ENCODE peak calls at places on chromosomes 13 and 19, in seven cellular contexts. V is BJ, S is suprapubic skin, D is lower leg skin, N is AG04450, J is endodermal cell, H is astrocyte of the spinal cord. Q is an unnamed sample.

GRCh38 chr19:18775586-18776287 is 15.4 kb downstream of the COMP start:
- DNase-seq in V (no peak), S (no peak), D (no peak), N (no peak), J (no peak), H (peak), Q (peak)

GRCh38 chr13:20461860-20462532 is 63.7 kb downstream of the CRYL1 start:
- DNase-seq in V (no peak), S (no peak), D (no peak), N (no peak), J (no peak), H (no peak), Q (peak)

GRCh38 chr19:19613456-19613855 is 5.0 kb downstream of the PBX4 start:
- DNase-seq in V (peak), S (no peak), D (no peak), N (no peak), J (no peak), H (no peak), Q (no peak)

GRCh38 chr13:21022694-21023325 is 38.6 kb downstream of the LATS2 start:
- DNase-seq in V (no peak), S (no peak), D (no peak), N (no peak), J (peak), H (no peak), Q (no peak)

GRCh38 chr19:53101518-53101917 is 1.7 kb downstream of the ZNF160 start:
- DNase-seq in V (no peak), S (no peak), D (no peak), N (no peak), J (no peak), H (no peak), Q (no peak)

GRCh38 chr19:50507376-50507775 is 3.6 kb downstream of the JOSD2 start:
- DNase-seq in V (no peak), S (no peak), D (no peak), N (no peak), J (no peak), H (no peak), Q (no peak)

GRCh38 chr13:40598599-40598998 is 67.8 kb downstream of the FOXO1 start:
- DNase-seq in V (no peak), S (no peak), D (no peak), N (no peak), J (no peak), H (no peak), Q (no peak)

GRCh38 chr13:29886446-29886845 is 36.0 kb upstream of the UBL3 start:
- DNase-seq in V (no peak), S (no peak), D (no peak), N (no peak), J (no peak), H (no peak), Q (no peak)

GRCh38 chr19:7179917-7180306 is 110.4 kb downstream of the ZNF557 start:
- DNase-seq in V (no peak), S (no peak), D (no peak), N (no peak), J (no peak), H (no peak), Q (no peak)

GRCh38 chr19:42528354-42529247 is at the start of gene CEACAM1:
- DNase-seq in V (no peak), S (no peak), D (peak), N (no peak), J (no peak), H (no peak), Q (peak)

GRCh38 chr19:35592226-35592625 is 6.3 kb downstream of the PMIS2 start:
- DNase-seq in V (no peak), S (no peak), D (no peak), N (peak), J (peak), H (no peak), Q (peak)

GRCh38 chr13:111519490-111520170 is 199.2 kb downstream of the TEX29 start:
- DNase-seq in V (no peak), S (no peak), D (no peak), N (no peak), J (no peak), H (no peak), Q (no peak)

GRCh38 chr13:73060251-73061160 is 1.7 kb downstream of the KLF5 start:
- DNase-seq in V (no peak), S (no peak), D (no peak), N (peak), J (no peak), H (peak), Q (peak)

GRCh38 chr19:11251650-11252314 is 10.5 kb downstream of the DOCK6 start:
- DNase-seq in V (no peak), S (no peak), D (no peak), N (no peak), J (no peak), H (no peak), Q (no peak)

GRCh38 chr19:15297416-15298224 is 34.7 kb downstream of the BRD4 start:
- DNase-seq in V (peak), S (no peak), D (no peak), N (peak), J (no peak), H (peak), Q (peak)

GRCh38 chr13:75136151-75136550 is 345.8 kb downstream of the TBC1D4 start:
- DNase-seq in V (no peak), S (no peak), D (no peak), N (no peak), J (no peak), H (no peak), Q (no peak)

GRCh38 chr19:51093066-51093465 is 10.4 kb upstream of the KLK14 start:
- DNase-seq in V (no peak), S (no peak), D (no peak), N (no peak), J (no peak), H (no peak), Q (no peak)

GRCh38 chr13:99417151-99417820 is 84.0 kb upstream of the TM9SF2 start:
- DNase-seq in V (no peak), S (peak), D (no peak), N (no peak), J (peak), H (no peak), Q (no peak)

GRCh38 chr19:49631610-49632192 is 8.2 kb downstream of the RRAS start:
- DNase-seq in V (no peak), S (no peak), D (no peak), N (no peak), J (no peak), H (no peak), Q (no peak)

GRCh38 chr13:112756967-112757758 is 67.3 kb downstream of the ATP11A start:
- DNase-seq in V (no peak), S (no peak), D (no peak), N (no peak), J (no peak), H (peak), Q (no peak)

GRCh38 chr13:41470187-41470586 is 12.8 kb downstream of the RGCC start:
- DNase-seq in V (no peak), S (no peak), D (no peak), N (no peak), J (no peak), H (no peak), Q (no peak)

GRCh38 chr13:33472446-33472845 is 186.9 kb upstream of the STARD13 start:
- DNase-seq in V (no peak), S (no peak), D (no peak), N (no peak), J (no peak), H (no peak), Q (no peak)

GRCh38 chr13:33262069-33262487 is 23.5 kb downstream of the STARD13 start:
- DNase-seq in V (no peak), S (no peak), D (no peak), N (no peak), J (peak), H (no peak), Q (no peak)

GRCh38 chr13:73556902-73557301 is 498.1 kb downstream of the KLF5 start:
- DNase-seq in V (no peak), S (no peak), D (no peak), N (no peak), J (no peak), H (peak), Q (no peak)

GRCh38 chr19:30522359-30522758 is 150.2 kb downstream of the ZNF536 start:
- DNase-seq in V (no peak), S (no peak), D (no peak), N (no peak), J (peak), H (no peak), Q (no peak)

GRCh38 chr13:26881154-26881553 is 120.6 kb upstream of the GPR12 start:
- DNase-seq in V (no peak), S (no peak), D (no peak), N (peak), J (no peak), H (peak), Q (peak)

GRCh38 chr19:43620061-43621001 is 902 bp upstream of the ZNF428 start:
- DNase-seq in V (no peak), S (no peak), D (no peak), N (no peak), J (no peak), H (no peak), Q (no peak)

GRCh38 chr19:13208964-13209796 is 59.0 kb downstream of the IER2 start:
- DNase-seq in V (no peak), S (no peak), D (no peak), N (no peak), J (peak), H (no peak), Q (no peak)

GRCh38 chr19:6297202-6297601 is 17.4 kb upstream of the MLLT1 start:
- DNase-seq in V (no peak), S (no peak), D (no peak), N (no peak), J (no peak), H (no peak), Q (no peak)

GRCh38 chr13:87259479-87260083 is 411.6 kb upstream of the SLITRK5 start:
- DNase-seq in V (no peak), S (no peak), D (no peak), N (no peak), J (peak), H (no peak), Q (no peak)

GRCh38 chr13:30872685-30873443 is 33.2 kb upstream of the MEDAG start:
- DNase-seq in V (peak), S (no peak), D (no peak), N (peak), J (peak), H (peak), Q (peak)

GRCh38 chr13:49098771-49099512 is 121.2 kb upstream of the MLNR start:
- DNase-seq in V (no peak), S (no peak), D (no peak), N (no peak), J (no peak), H (peak), Q (peak)
- TF ChIP-seq CTCF in V (peak), S (no peak), D (no peak), N (no peak), J (peak), H (peak), Q (peak)

DNA sequence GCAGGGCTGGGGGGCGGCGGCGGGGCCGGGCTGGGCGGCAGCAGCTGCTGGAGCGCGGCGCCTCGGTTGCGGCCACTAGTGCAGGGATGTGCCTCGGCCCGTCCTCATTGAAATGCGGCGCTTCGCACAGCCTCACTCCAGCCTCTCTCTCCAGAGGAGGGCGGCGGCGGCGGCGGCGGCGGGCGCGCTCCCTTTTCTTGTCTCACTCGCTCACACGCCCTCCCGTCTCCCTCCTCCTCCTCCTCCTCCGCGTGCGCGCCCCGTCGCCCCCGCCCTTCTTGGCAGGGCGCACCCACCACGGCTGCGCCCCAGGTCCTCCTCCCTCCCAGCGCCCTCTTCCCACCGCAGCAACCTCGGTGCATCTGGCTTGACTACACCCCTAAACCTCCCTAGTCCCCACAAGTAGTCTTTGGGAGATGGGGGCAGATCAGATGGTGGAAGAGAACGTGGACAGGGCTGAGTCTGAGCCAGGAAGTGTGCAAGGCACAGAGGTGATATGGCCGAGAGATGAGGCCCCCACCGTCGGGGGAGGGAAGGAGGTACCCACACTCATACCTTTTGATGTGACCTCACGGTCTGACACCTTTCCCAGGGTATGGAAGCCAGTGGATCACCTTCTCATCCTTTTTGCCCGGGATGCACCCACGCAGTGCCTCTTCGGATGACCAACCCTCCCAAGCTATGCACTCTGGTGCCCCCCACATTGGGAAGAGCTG is at the start of gene DCLK1:
- DNase-seq in V (no peak), S (peak), D (peak), N (no peak), J (peak), H (peak), Q (peak)
- H3K4me3 ChIP-seq in V (peak), S (peak), D (peak), N (peak), J (peak), H (peak), Q (peak)

DNA sequence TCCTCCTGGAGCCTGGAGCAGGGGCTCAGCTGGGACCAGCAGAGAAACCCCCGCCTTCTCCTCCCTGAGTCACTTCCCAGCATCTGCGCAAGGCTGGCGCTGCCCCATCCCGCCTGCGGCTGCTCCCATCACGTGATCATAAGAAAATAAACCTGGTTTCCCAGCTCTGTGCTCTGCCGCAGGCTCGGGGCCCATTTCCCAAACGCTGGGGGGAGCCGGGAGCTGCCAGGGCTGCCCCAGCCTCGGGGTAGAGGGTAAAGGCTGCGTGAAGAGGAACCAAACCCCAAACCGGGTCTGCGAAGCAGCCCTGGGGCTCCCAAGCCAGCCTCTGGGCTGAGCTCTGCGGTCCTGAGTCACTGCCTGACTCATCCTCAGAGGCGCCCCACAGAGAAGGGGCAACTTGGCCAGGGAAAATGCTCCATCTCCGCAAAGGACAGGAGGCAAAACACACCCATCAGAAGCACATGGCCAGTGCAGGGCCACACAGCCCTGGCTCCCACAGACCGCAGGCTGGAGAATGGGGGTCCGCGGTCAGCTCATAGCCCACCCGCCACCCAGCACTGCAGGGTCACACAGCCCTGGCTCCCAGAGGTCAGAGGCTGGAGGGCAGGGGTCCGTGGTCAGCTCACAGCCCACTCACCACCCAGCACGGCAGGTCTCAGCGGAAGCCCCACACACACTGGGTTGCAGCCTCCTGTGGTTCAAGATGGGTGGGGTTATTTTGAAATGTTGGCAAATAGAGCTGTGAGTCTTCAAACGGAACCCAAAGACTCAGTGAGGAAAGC is 67.1 kb downstream of the RASA3 start:
- DNase-seq in V (peak), S (peak), D (peak), N (peak), J (peak), H (peak), Q (peak)
- TF ChIP-seq CTCF in V (peak), S (no peak), D (no peak), N (peak), J (no peak), H (no peak), Q (no peak)

DNA sequence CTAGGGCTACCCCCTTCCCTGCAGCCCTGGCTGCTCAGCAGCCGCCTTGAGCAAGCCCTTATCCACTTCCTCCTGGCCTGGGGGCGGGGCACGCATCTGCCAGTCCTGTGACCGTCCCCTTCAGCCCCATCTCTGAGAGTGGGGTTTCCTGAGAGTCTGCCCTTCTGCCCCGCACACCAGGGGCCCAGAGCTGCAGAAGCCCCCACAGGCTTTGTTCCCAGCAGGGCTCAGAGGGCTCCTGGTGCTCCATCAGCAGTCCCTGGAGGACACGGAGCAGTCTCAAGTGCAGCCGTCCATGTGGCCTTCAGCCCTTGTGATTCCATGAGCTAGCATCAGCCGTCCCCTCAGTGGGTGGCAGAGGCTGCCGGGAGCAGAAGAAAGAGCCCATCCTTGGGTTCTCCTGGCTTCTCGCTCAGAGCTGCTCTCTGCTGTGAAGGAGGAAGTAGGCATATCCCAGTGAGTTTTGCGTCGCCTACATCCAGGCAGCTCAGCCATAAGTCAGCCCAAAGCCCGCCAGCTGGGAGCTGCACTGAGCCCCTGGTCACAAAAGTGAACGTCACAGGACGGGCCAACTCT is 16.3 kb downstream of the MYO9B start:
- DNase-seq in V (no peak), S (no peak), D (no peak), N (no peak), J (no peak), H (no peak), Q (no peak)
- H3K4me3 ChIP-seq in V (no peak), S (no peak), D (no peak), N (no peak), J (no peak), H (no peak), Q (no peak)

DNA sequence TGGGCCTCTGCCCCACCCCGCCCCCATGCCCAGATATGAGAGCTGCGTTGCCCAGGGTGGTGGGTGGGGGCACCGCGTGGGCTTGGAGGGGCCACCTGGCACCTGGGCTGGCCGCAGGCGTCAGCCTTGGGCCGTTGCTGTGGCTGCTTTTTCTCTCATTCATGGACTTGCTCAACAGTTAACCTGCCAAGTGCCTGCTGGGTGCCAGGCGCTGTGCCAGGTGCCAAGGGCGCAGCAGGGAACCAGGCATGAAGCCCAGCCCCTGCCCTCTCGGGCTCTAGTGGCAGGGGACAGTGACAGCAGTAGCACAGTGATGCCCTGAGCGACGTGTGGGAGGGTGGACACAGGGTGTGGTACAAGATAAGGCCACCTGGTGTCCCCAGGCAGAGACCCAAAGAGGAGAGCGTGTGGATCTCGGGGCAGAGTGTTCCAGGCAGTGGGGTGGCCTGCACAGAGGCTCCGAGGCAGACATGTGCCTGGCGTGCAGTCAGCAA is 28.1 kb downstream of the DHX34 start:
- DNase-seq in V (no peak), S (no peak), D (no peak), N (no peak), J (no peak), H (no peak), Q (no peak)
- TF ChIP-seq CTCF in V (no peak), S (no peak), D (no peak), N (no peak), J (no peak), H (no peak), Q (no peak)

GRCh38 chr19:39843919-39844793 is 2.0 kb downstream of the FBL start:
- DNase-seq in V (no peak), S (no peak), D (no peak), N (peak), J (no peak), H (peak), Q (peak)
- H3K4me3 ChIP-seq in V (no peak), S (no peak), D (no peak), N (peak), J (peak), H (no peak), Q (peak)

DNA sequence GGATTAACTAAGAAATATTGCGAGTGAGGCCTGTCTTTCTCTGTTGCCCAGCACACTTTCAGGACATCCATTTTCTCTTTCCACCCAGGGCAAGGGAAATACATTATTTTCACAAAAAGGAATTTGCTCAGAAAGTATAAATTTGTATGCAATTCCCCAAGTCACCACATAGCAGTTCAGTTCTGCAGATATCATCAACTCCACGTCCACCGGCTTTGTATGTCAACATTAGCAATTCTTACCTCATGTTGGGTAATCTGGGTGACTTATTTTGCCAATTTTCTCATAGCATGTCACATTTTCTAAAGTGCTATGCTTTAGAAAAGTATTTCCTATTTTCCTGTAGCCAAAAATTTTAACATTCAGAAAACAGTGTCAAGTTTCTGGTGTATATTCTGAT is 501.8 kb downstream of the EFNB2 start:
- DNase-seq in V (no peak), S (no peak), D (no peak), N (peak), J (no peak), H (peak), Q (peak)
- TF ChIP-seq CTCF in V (peak), S (no peak), D (no peak), N (peak), J (peak), H (peak), Q (peak)

DNA sequence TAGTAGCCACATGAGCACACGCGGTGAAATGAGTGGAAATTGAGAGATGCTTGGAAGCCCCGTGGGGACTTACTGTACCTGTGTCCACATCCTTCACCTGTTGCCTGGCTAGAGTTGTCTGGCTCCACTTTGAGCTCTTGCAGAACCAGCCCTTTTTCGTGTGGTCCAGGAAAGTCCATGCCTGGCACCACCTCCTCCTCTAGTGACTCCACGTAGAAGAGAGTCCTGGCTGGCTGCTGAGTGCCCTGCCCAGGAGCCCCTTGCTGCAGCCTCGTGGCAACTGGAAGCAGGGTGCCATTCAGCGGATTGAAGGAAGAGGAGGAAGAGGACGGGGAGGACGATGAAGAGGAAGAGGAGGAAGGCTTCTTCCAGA is 515 bp upstream of the ATXN8OS start:
- DNase-seq in V (no peak), S (no peak), D (no peak), N (no peak), J (no peak), H (no peak), Q (no peak)
- H3K4me3 ChIP-seq in V (no peak), S (no peak), D (no peak), N (no peak), J (peak), H (peak), Q (no peak)